ENCODE peak calls at places on chromosomes 16 and 17, in nine cellular contexts. L is stimulated activated CD8-positive, alpha-beta memory T cell treated with anti-CD3 and anti-CD28 coated beads, Interleukin-4, amount 100 ng/mL, for 1 hour; F is GM12878; Z is activated effector memory CD4-positive, alpha-beta T cell treated with anti-CD3 and anti-CD28 coated beads, Interleukin-2, amount 50 U/mL, for 16 hours; Y is Calu3; J is NCI-H1436 treated with DMSO at 0.1 percent for 48 hours; S is amygdala; I is T-helper 9 cell; R is astrocyte of the cerebellum. O is an unnamed sample.

GRCh38 chr16:56625140-56625942 is at the start of gene MT1E:
- DNase-seq in L (no peak), F (no peak), Z (peak; percentile 85), Y (no peak), J (no peak), S (peak; percentile 40), I (no peak), R (no peak), O (no peak)

GRCh38 chr17:4534928-4535666 is 20.1 kb downstream of the MYBBP1A start:
- DNase-seq in L (no peak), F (no peak), Z (no peak), Y (no peak), J (no peak), S (peak; percentile 73), I (no peak), R (no peak), O (no peak)

GRCh38 chr16:81634380-81635121 is 144.5 kb upstream of the PLCG2 start:
- DNase-seq in L (no peak), F (no peak), Z (no peak), Y (no peak), J (no peak), S (no peak), I (no peak), R (no peak), O (no peak)

GRCh38 chr17:75695141-75695829 is 26.0 kb upstream of the ITGB4 start:
- DNase-seq in L (no peak), F (no peak), Z (no peak), Y (no peak), J (no peak), S (no peak), I (no peak), R (no peak), O (no peak)

GRCh38 chr17:63041722-63042121 is 75.7 kb downstream of the TANC2 start:
- DNase-seq in L (no peak), F (no peak), Z (no peak), Y (no peak), J (peak; percentile 28), S (no peak), I (no peak), R (no peak), O (no peak)

GRCh38 chr17:40485851-40486512 is 15.4 kb downstream of the TNS4 start:
- DNase-seq in L (no peak), F (no peak), Z (no peak), Y (peak; percentile 94), J (no peak), S (no peak), I (no peak), R (peak; percentile 97), O (no peak)

GRCh38 chr17:48127371-48128051 is 19.9 kb downstream of the SNX11 start:
- DNase-seq in L (no peak), F (no peak), Z (no peak), Y (peak; percentile 79), J (no peak), S (no peak), I (no peak), R (no peak), O (no peak)

GRCh38 chr16:84735846-84736586 is 36.2 kb downstream of the USP10 start:
- DNase-seq in L (peak; percentile 21), F (no peak), Z (peak; percentile 78), Y (peak; percentile 61), J (no peak), S (no peak), I (peak; percentile 21), R (no peak), O (no peak)

GRCh38 chr16:57723170-57723569 is 12.4 kb upstream of the KATNB1 start:
- DNase-seq in L (no peak), F (no peak), Z (no peak), Y (peak; percentile 42), J (no peak), S (no peak), I (no peak), R (no peak), O (no peak)

GRCh38 chr16:495127-495748 is 32.3 kb upstream of the CAPN15 start:
- DNase-seq in L (no peak), F (no peak), Z (no peak), Y (peak; percentile 70), J (no peak), S (no peak), I (no peak), R (no peak), O (no peak)

GRCh38 chr16:72654535-72654934 is 393.4 kb downstream of the ZFHX3 start:
- DNase-seq in L (no peak), F (no peak), Z (no peak), Y (no peak), J (no peak), S (no peak), I (no peak), R (no peak), O (no peak)

GRCh38 chr17:45147102-45147580 is 1.1 kb upstream of the HEXIM1 start:
- DNase-seq in L (no peak), F (no peak), Z (no peak), Y (peak; percentile 76), J (peak; percentile 70), S (peak; percentile 86), I (no peak), R (no peak), O (no peak)

GRCh38 chr17:55157165-55157564 is 107.6 kb upstream of the HLF start:
- DNase-seq in L (no peak), F (no peak), Z (no peak), Y (no peak), J (no peak), S (no peak), I (no peak), R (peak; percentile 84), O (no peak)

GRCh38 chr17:77924757-77925336 is 33.7 kb upstream of the TNRC6C start:
- DNase-seq in L (no peak), F (no peak), Z (no peak), Y (peak; percentile 20), J (no peak), S (no peak), I (no peak), R (peak; percentile 79), O (no peak)

GRCh38 chr17:32881054-32881453 is 4.1 kb upstream of the MYO1D start:
- DNase-seq in L (no peak), F (no peak), Z (no peak), Y (no peak), J (peak; percentile 13), S (no peak), I (no peak), R (no peak), O (no peak)

GRCh38 chr16:27779719-27780161 is 229.8 kb downstream of the KATNIP start:
- DNase-seq in L (no peak), F (no peak), Z (no peak), Y (no peak), J (no peak), S (peak; percentile 47), I (no peak), R (peak; percentile 41), O (no peak)

GRCh38 chr16:86828202-86828601 is 249.9 kb downstream of the FOXL1 start:
- DNase-seq in L (no peak), F (no peak), Z (no peak), Y (no peak), J (no peak), S (no peak), I (no peak), R (no peak), O (no peak)

GRCh38 chr17:7207120-7208001 is 12.3 kb downstream of the DLG4 start:
- DNase-seq in L (no peak), F (no peak), Z (no peak), Y (no peak), J (no peak), S (no peak), I (no peak), R (no peak), O (no peak)

GRCh38 chr17:1197781-1198490 is 18.2 kb upstream of the ABR start:
- DNase-seq in L (peak; percentile 49), F (peak; percentile 97), Z (peak; percentile 71), Y (no peak), J (no peak), S (peak; percentile 46), I (peak; percentile 37), R (peak; percentile 26), O (peak; percentile 75)

GRCh38 chr17:82892869-82893565 is 53.2 kb upstream of the ZNF750 start:
- DNase-seq in L (peak; percentile 68), F (no peak), Z (peak; percentile 84), Y (no peak), J (no peak), S (no peak), I (peak; percentile 63), R (no peak), O (peak; percentile 76)

GRCh38 chr17:17109896-17110295 is 67.6 kb downstream of the MPRIP start:
- DNase-seq in L (no peak), F (no peak), Z (peak; percentile 73), Y (peak; percentile 40), J (no peak), S (no peak), I (peak; percentile 27), R (no peak), O (peak; percentile 61)

GRCh38 chr17:14818469-14818868 is 446.7 kb downstream of the PMP22 start:
- DNase-seq in L (no peak), F (no peak), Z (no peak), Y (no peak), J (no peak), S (no peak), I (no peak), R (no peak), O (no peak)

GRCh38 chr16:31505483-31505882 is 2.7 kb downstream of the RUSF1 start:
- DNase-seq in L (no peak), F (peak; percentile 61), Z (no peak), Y (no peak), J (no peak), S (no peak), I (no peak), R (no peak), O (no peak)

GRCh38 chr17:39605492-39606433 is 2.0 kb downstream of the NEUROD2 start:
- DNase-seq in L (no peak), F (no peak), Z (no peak), Y (peak; percentile 97), J (no peak), S (no peak), I (no peak), R (no peak), O (no peak)

GRCh38 chr17:42484304-42484703 is 25.6 kb downstream of the ATP6V0A1 start:
- DNase-seq in L (peak; percentile 15), F (peak; percentile 70), Z (peak; percentile 84), Y (no peak), J (no peak), S (no peak), I (peak; percentile 61), R (no peak), O (peak; percentile 56)

GRCh38 chr17:7956208-7956965 is 24.4 kb downstream of the CNTROB start:
- DNase-seq in L (no peak), F (no peak), Z (no peak), Y (no peak), J (no peak), S (no peak), I (no peak), R (no peak), O (no peak)

GRCh38 chr16:29987371-29988085 is 7.9 kb downstream of the HIRIP3 start:
- DNase-seq in L (no peak), F (no peak), Z (no peak), Y (no peak), J (no peak), S (no peak), I (no peak), R (no peak), O (no peak)

GRCh38 chr17:45333702-45334092 is 16.9 kb upstream of the MAP3K14 start:
- DNase-seq in L (no peak), F (no peak), Z (peak; percentile 17), Y (no peak), J (no peak), S (no peak), I (no peak), R (no peak), O (no peak)

GRCh38 chr16:15509593-15510520 is 75.5 kb downstream of the BMERB1 start:
- DNase-seq in L (no peak), F (no peak), Z (no peak), Y (no peak), J (no peak), S (no peak), I (no peak), R (peak; percentile 61), O (no peak)

GRCh38 chr16:10080031-10080772 is 102.0 kb downstream of the GRIN2A start:
- DNase-seq in L (no peak), F (no peak), Z (no peak), Y (peak; percentile 81), J (no peak), S (peak; percentile 14), I (no peak), R (peak; percentile 91), O (no peak)

GRCh38 chr17:12726131-12726530 is 60.4 kb downstream of the MYOCD start:
- DNase-seq in L (no peak), F (no peak), Z (no peak), Y (no peak), J (no peak), S (no peak), I (no peak), R (no peak), O (no peak)